ENCODE peak calls at places on chromosomes 13 and 19, in five cellular contexts. X is A673; V is cardiac fibroblast; D is stimulated activated CD4-positive, alpha-beta T cell treated with anti-CD3 and anti-CD28 coated beads, Interleukin-12 subunit alpha, Interleukin-12 subunit beta, amount 100 ng/mL, for 4 hours; T is occipital lobe. P is an unnamed sample.

GRCh38 chr19:45211751-45212381 is 33.3 kb downstream of the BLOC1S3 start:
- DNase-seq in X (no peak), V (no peak), D (no peak), T (no peak), P (no peak)

GRCh38 chr19:33868821-33869412 is 72.2 kb downstream of the KCTD15 start:
- DNase-seq in X (no peak), V (peak), D (no peak), T (peak), P (peak)

GRCh38 chr13:79490326-79490725 is 9.4 kb downstream of the NDFIP2 start:
- DNase-seq in X (no peak), V (no peak), D (no peak), T (no peak), P (no peak)

GRCh38 chr19:53951436-53951835 is 11.3 kb upstream of the CACNG8 start:
- DNase-seq in X (no peak), V (no peak), D (no peak), T (no peak), P (no peak)

GRCh38 chr13:114282143-114282685 is 813 bp downstream of the UPF3A start:
- DNase-seq in X (peak), V (peak), D (peak), T (no peak), P (peak)

GRCh38 chr19:10222201-10222890 is 8.8 kb downstream of the S1PR2 start:
- DNase-seq in X (no peak), V (no peak), D (no peak), T (no peak), P (no peak)

GRCh38 chr13:94195715-94196114 is 283.8 kb downstream of the DCT start:
- DNase-seq in X (no peak), V (peak), D (no peak), T (no peak), P (peak)

GRCh38 chr19:55212447-55212846 is 3.1 kb upstream of the PTPRH start:
- DNase-seq in X (peak), V (peak), D (peak), T (no peak), P (no peak)

GRCh38 chr13:52868190-52868589 is 19.8 kb upstream of the PCDH8 start:
- DNase-seq in X (no peak), V (no peak), D (no peak), T (no peak), P (no peak)

GRCh38 chr13:101417043-101417406 is 717 bp upstream of the NALCN start:
- DNase-seq in X (peak), V (peak), D (no peak), T (no peak), P (peak)

GRCh38 chr19:35727053-35727955 is 9.5 kb downstream of the KMT2B start:
- DNase-seq in X (no peak), V (no peak), D (no peak), T (no peak), P (no peak)

GRCh38 chr19:35027851-35028599 is 2.2 kb upstream of the SCN1B start:
- DNase-seq in X (no peak), V (no peak), D (no peak), T (no peak), P (peak)

GRCh38 chr13:22451345-22451744 is 729.4 kb upstream of the SGCG start:
- DNase-seq in X (no peak), V (no peak), D (no peak), T (no peak), P (no peak)

GRCh38 chr19:54191671-54192453 is 754 bp downstream of the TSEN34 start:
- DNase-seq in X (no peak), V (no peak), D (no peak), T (no peak), P (peak)

GRCh38 chr19:45613926-45614725 is 12.1 kb upstream of the GPR4 start:
- DNase-seq in X (peak), V (peak), D (no peak), T (no peak), P (peak)

GRCh38 chr13:26679945-26680516 is 80.6 kb downstream of the GPR12 start:
- DNase-seq in X (peak), V (no peak), D (no peak), T (no peak), P (peak)

GRCh38 chr19:5651361-5651760 is 28.5 kb downstream of the SAFB start:
- DNase-seq in X (no peak), V (no peak), D (no peak), T (no peak), P (no peak)

GRCh38 chr19:13774217-13775191 is at the start of gene C19orf53:
- DNase-seq in X (peak), V (peak), D (peak), T (peak), P (peak)

GRCh38 chr13:73417012-73417615 is 358.3 kb downstream of the KLF5 start:
- DNase-seq in X (peak), V (peak), D (no peak), T (no peak), P (no peak)

GRCh38 chr13:42654212-42654611 is 80.3 kb downstream of the TNFSF11 start:
- DNase-seq in X (no peak), V (no peak), D (no peak), T (no peak), P (no peak)

GRCh38 chr19:7605490-7606222 is 10.0 kb downstream of the CAMSAP3 start:
- DNase-seq in X (peak), V (peak), D (no peak), T (no peak), P (no peak)

P was measured in astrocyte of the spinal cord.